ENCODE peak calls at places on chromosomes 1 and 21, in six cellular contexts. D is cardiac muscle cell, V is coronary artery, T is tibial nerve, Z is H7, L is adipocyte. E is an unnamed sample.

GRCh38 chr1:61285371-61285885 is 203.1 kb downstream of the NFIA start:
- DNase-seq in D (no peak), V (no peak), T (no peak), Z (no peak), L (no peak), E (no peak)

GRCh38 chr1:226422478-226422877 is 14.6 kb upstream of the PARP1 start:
- DNase-seq in D (no peak), V (peak), T (no peak), Z (no peak), L (no peak), E (no peak)

GRCh38 chr1:66624412-66625060 is 90.6 kb downstream of the SGIP1 start:
- DNase-seq in D (no peak), V (no peak), T (no peak), Z (no peak), L (peak), E (no peak)

GRCh38 chr1:10272274-10272673 is 61.9 kb downstream of the KIF1B start:
- DNase-seq in D (no peak), V (no peak), T (no peak), Z (no peak), L (no peak), E (no peak)

GRCh38 chr1:197302775-197303174 is 34.7 kb downstream of the CRB1 start:
- DNase-seq in D (no peak), V (no peak), T (no peak), Z (no peak), L (peak), E (no peak)

GRCh38 chr1:156656779-156657160 is 14.9 kb downstream of the BCAN start:
- DNase-seq in D (no peak), V (no peak), T (no peak), Z (peak), L (no peak), E (no peak)

GRCh38 chr21:42455196-42455595 is 40.8 kb downstream of the RSPH1 start:
- DNase-seq in D (no peak), V (no peak), T (no peak), Z (no peak), L (no peak), E (no peak)

GRCh38 chr1:207659545-207660148 is 14.7 kb downstream of the CR1L start:
- DNase-seq in D (no peak), V (no peak), T (no peak), Z (no peak), L (no peak), E (no peak)

GRCh38 chr1:21886486-21887215 is 50.5 kb downstream of the HSPG2 start:
- DNase-seq in D (no peak), V (no peak), T (no peak), Z (no peak), L (no peak), E (no peak)

GRCh38 chr1:17177654-17178053 is 27.3 kb upstream of the PADI1 start:
- DNase-seq in D (no peak), V (no peak), T (no peak), Z (no peak), L (no peak), E (no peak)

GRCh38 chr1:234899041-234899787 is 229.4 kb downstream of the TOMM20 start:
- DNase-seq in D (no peak), V (no peak), T (no peak), Z (no peak), L (no peak), E (no peak)

GRCh38 chr1:57485643-57486042 is 61.8 kb upstream of the DAB1 start:
- DNase-seq in D (no peak), V (no peak), T (no peak), Z (no peak), L (peak), E (no peak)

GRCh38 chr21:39104911-39105310 is 78.3 kb downstream of the PSMG1 start:
- DNase-seq in D (no peak), V (peak), T (no peak), Z (no peak), L (no peak), E (no peak)

GRCh38 chr1:205477759-205478247 is 22.0 kb upstream of the BLACAT1 start:
- DNase-seq in D (no peak), V (no peak), T (no peak), Z (no peak), L (peak), E (no peak)

GRCh38 chr21:26138615-26139257 is 31.8 kb downstream of the APP start:
- DNase-seq in D (no peak), V (no peak), T (no peak), Z (no peak), L (peak), E (no peak)

DNA sequence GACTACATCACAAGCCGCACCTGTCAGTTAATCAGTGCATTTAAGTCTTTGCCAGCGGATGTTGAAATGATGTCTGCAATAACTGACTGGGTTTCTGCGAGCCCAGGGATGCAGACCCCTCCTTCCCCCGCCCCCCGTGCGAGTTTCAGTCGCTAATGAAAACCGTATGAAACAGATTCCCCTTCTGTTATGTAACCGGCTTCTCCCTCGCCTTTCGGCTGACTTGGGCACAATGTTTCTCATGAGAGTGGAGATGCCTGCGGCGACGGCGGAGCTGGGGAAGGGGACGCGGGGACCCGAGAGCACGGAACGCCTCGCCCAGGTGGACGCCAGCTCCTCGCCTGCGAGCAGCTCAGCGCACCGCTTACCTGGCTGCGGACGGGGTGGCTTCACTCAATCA is 741 bp downstream of the KCNJ6 start:
- DNase-seq in D (peak), V (no peak), T (no peak), Z (peak), L (peak), E (no peak)
- H3K4me3 ChIP-seq in D (peak), V (peak), T (no peak), Z (peak), L (peak), E (no peak)

GRCh38 chr1:26544156-26544555 is 14.6 kb downstream of the RPS6KA1 start:
- DNase-seq in D (no peak), V (no peak), T (no peak), Z (no peak), L (no peak), E (no peak)

GRCh38 chr1:26541816-26542711 is 12.5 kb downstream of the RPS6KA1 start:
- DNase-seq in D (peak), V (peak), T (peak), Z (peak), L (peak), E (peak)

GRCh38 chr1:26542781-26543443 is 13.4 kb downstream of the RPS6KA1 start:
- DNase-seq in D (no peak), V (no peak), T (no peak), Z (no peak), L (no peak), E (no peak)

GRCh38 chr1:26541431-26541815 is 11.9 kb downstream of the RPS6KA1 start:
- DNase-seq in D (no peak), V (peak), T (no peak), Z (no peak), L (no peak), E (no peak)

GRCh38 chr1:26543444-26543835 is 13.9 kb downstream of the RPS6KA1 start:
- DNase-seq in D (no peak), V (no peak), T (no peak), Z (no peak), L (no peak), E (no peak)
- H3K4me3 ChIP-seq in D (no peak), V (peak), T (no peak), Z (no peak), L (no peak), E (no peak)

DNA sequence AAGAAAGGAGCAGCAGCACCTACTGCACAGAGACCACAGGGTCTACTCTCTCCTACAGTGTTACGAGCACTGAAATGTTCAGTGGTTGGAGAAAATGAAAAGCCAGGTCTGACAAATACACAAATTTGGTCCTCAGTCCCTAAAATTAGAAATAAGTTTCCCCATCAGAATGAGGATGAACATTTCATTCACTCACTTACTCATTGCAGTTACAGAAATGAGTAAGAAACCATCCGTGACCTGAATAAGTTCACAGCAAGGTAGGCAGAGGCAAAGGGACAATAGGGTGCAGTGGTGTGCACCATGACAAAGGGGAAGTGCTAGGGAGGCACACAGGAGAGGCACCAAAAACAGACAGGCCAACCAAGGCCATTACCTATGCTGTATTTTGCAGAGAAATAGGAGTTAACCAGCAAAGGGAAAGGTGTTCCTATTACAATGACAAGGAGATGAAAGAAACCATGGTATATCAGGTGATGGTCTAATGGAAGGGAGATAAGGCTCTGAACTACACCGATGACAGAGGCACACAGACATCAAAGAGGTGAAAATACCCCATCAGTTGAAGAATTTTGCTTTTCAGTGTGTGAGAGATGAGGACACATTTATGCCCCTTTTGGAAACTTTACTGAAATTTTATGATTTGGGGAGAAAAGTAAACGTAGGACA is 29.4 kb downstream of the VAV3 start:
- DNase-seq in D (no peak), V (no peak), T (no peak), Z (no peak), L (no peak), E (peak)
- H3K4me3 ChIP-seq in D (no peak), V (no peak), T (no peak), Z (no peak), L (no peak), E (no peak)

DNA sequence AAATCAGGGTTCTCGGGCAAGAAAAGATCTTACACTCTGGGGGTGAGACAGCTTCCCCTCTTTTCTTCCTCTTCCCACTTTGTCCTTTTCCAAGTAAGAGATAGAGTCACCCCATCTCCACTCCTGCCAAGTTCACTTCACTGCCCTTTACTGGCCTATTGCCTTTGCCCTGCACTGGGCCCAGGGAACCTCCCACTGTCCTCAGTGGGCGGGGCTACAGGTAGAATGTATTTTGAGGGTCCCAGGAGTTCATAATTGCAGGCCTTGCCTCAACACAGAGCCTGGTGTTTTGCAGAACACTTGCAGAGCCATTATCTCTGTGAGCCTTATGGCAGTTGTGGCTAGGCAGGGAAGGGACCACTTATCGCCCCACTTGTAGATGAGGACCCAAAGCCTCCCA is 3.3 kb downstream of the AMPD2 start:
- DNase-seq in D (no peak), V (no peak), T (no peak), Z (peak), L (no peak), E (no peak)
- H3K4me3 ChIP-seq in D (no peak), V (no peak), T (no peak), Z (no peak), L (no peak), E (no peak)

DNA sequence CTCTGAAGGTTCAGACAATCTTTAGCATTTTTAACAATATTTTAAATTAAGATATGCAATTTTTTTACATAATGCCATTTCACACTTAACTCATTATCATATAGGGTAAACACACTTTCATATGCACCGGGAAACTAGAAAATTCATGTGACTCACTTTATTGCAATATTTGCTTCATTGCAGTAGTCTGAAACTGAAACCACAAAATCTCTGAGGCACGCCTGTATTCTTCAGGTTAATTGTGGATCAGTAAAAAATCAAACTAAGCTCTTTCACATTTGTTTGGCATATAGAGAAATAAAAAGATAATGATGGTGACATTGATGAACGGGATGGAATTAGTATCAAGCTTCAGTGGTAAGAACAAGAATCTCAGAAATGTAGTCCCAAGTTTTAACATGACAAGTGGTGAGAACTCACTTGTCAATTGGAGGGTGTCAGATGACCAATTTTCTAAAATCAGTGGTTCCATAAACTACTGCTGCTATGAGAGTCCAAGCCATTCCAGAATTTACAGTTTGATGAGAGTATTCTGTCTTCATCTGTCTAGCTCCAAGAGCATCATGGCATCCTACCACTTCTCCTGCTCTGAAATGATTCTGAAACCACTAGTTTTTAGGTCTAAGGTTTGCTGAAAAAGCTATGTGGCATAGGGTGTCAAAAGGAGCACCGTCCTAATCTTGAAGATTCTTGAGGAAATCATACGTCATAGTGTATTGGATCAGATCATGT is 281.0 kb downstream of the PTPRC start:
- DNase-seq in D (no peak), V (no peak), T (no peak), Z (no peak), L (no peak), E (no peak)
- H3K4me3 ChIP-seq in D (no peak), V (no peak), T (no peak), Z (no peak), L (no peak), E (no peak)

GRCh38 chr1:23694371-23694770 is 2.8 kb downstream of the RPL11 start:
- DNase-seq in D (no peak), V (no peak), T (no peak), Z (no peak), L (no peak), E (no peak)
- H3K4me3 ChIP-seq in D (no peak), V (no peak), T (no peak), Z (no peak), L (peak), E (no peak)

GRCh38 chr1:204416589-204417230 is 5.1 kb upstream of the PPP1R15B start:
- DNase-seq in D (no peak), V (no peak), T (no peak), Z (no peak), L (no peak), E (no peak)
- H3K4me3 ChIP-seq in D (no peak), V (no peak), T (no peak), Z (no peak), L (peak), E (no peak)

DNA sequence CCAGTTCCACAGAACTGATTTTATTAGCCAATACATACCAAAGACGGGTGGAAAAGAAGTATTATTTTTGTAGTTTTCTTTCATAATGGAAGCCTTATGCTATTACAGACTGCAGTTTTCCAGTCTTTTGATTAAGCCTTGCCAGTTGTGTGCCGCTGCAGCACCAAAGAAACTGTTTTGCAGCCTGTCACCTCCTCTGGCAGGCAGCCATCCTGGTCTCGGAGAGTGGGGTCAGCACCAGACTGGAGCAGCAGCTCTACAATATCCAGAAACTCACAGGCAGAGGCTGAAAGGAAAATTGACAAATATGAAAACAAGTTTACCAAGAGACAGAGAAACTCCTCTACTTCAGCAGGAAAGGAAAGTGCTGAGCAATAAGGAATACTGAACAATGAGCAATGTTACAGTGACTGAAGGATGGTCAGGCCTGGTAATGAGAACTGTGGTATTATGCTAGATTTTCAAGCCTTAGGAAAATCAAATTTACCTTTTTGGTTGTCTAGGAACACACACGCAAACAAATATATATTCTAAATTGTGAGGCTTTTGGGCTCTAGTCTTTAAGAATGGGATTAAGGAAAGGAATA is 58.3 kb downstream of the LHX4 start:
- DNase-seq in D (no peak), V (no peak), T (no peak), Z (no peak), L (no peak), E (no peak)
- H3K4me3 ChIP-seq in D (no peak), V (no peak), T (no peak), Z (no peak), L (no peak), E (no peak)